ENCODE peak calls at places on chromosomes 3 and 15, in five cellular contexts. One of them, this sample, is unnamed.

GRCh38 chr3:78858910-78859309 is 908.9 kb downstream of the ROBO1 start:
- DNase-seq in uterus: no peak
- DNase-seq in transverse colon: no peak
- DNase-seq in CD4-positive, alpha-beta memory T cell: no peak
- DNase-seq in stomach: no peak
- DNase-seq in this sample: no peak

GRCh38 chr3:115418583-115418982 is 204.7 kb upstream of the GAP43 start:
- DNase-seq in stomach: no peak
- DNase-seq in transverse colon: no peak
- DNase-seq in uterus: no peak
- DNase-seq in CD4-positive, alpha-beta memory T cell: peak; percentile 4
- DNase-seq in this sample: no peak

GRCh38 chr3:4674216-4674615 is 181.1 kb downstream of the ITPR1 start:
- DNase-seq in uterus: no peak
- DNase-seq in transverse colon: no peak
- DNase-seq in CD4-positive, alpha-beta memory T cell: no peak
- DNase-seq in stomach: no peak
- DNase-seq in this sample: no peak

GRCh38 chr3:157447026-157447694 is 10.5 kb downstream of the PTX3 start:
- DNase-seq in transverse colon: no peak
- DNase-seq in CD4-positive, alpha-beta memory T cell: no peak
- DNase-seq in stomach: no peak
- DNase-seq in uterus: no peak
- DNase-seq in this sample: no peak

GRCh38 chr3:47113669-47114365 is 50.1 kb downstream of the SETD2 start:
- DNase-seq in uterus: no peak
- DNase-seq in stomach: no peak
- DNase-seq in transverse colon: no peak
- DNase-seq in CD4-positive, alpha-beta memory T cell: no peak
- DNase-seq in this sample: peak; percentile 23

GRCh38 chr3:152696962-152697361 is 138.0 kb upstream of the P2RY1 start:
- DNase-seq in transverse colon: no peak
- DNase-seq in stomach: no peak
- DNase-seq in uterus: no peak
- DNase-seq in CD4-positive, alpha-beta memory T cell: no peak
- DNase-seq in this sample: no peak

GRCh38 chr3:129429597-129429996 is 1.2 kb upstream of the EFCAB12 start:
- DNase-seq in stomach: no peak
- DNase-seq in uterus: no peak
- DNase-seq in transverse colon: no peak
- DNase-seq in CD4-positive, alpha-beta memory T cell: no peak
- DNase-seq in this sample: no peak

GRCh38 chr15:90038639-90039095 is 37.5 kb downstream of the ZNF710 start:
- DNase-seq in uterus: no peak
- DNase-seq in transverse colon: no peak
- DNase-seq in stomach: no peak
- DNase-seq in CD4-positive, alpha-beta memory T cell: no peak
- DNase-seq in this sample: no peak

GRCh38 chr15:80673561-80674244 is 21.4 kb upstream of the ABHD17C start:
- DNase-seq in stomach: no peak
- DNase-seq in uterus: no peak
- DNase-seq in transverse colon: no peak
- DNase-seq in CD4-positive, alpha-beta memory T cell: no peak
- DNase-seq in this sample: no peak

DNA sequence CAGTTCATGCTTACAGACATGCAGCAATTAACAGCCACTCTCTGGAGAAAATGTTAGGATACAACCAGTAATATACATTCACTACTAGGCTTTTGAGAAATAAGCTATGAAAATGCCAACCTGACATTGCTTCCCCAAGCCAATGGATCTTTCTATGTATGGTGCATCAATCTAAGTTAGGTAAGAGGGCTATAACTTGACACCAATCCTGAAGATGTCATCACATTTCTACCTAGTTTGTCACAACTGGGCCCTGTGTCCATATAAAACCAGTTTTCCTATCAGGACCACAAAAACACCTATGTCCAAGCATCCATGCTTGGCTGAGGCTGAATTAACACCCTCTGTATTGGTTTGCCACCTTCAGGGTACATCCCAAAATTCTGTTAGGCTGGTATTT is 13.8 kb upstream of the GPX1 start:
- DNase-seq in transverse colon: no peak
- DNase-seq in uterus: no peak
- DNase-seq in CD4-positive, alpha-beta memory T cell: no peak
- DNase-seq in stomach: no peak
- DNase-seq in this sample: no peak
- H3K36me3 ChIP-seq in transverse colon: no peaks in the 10 kb centered on the region
- H3K36me3 ChIP-seq in uterus: no peaks in the 10 kb centered on the region
- H3K36me3 ChIP-seq in CD4-positive, alpha-beta memory T cell: peaks cover 27% of the 10 kb centered on the region
- H3K36me3 ChIP-seq in stomach: peaks cover 58% of the 10 kb centered on the region
- H3K36me3 ChIP-seq in this sample: peaks cover 86% of the 10 kb centered on the region

DNA sequence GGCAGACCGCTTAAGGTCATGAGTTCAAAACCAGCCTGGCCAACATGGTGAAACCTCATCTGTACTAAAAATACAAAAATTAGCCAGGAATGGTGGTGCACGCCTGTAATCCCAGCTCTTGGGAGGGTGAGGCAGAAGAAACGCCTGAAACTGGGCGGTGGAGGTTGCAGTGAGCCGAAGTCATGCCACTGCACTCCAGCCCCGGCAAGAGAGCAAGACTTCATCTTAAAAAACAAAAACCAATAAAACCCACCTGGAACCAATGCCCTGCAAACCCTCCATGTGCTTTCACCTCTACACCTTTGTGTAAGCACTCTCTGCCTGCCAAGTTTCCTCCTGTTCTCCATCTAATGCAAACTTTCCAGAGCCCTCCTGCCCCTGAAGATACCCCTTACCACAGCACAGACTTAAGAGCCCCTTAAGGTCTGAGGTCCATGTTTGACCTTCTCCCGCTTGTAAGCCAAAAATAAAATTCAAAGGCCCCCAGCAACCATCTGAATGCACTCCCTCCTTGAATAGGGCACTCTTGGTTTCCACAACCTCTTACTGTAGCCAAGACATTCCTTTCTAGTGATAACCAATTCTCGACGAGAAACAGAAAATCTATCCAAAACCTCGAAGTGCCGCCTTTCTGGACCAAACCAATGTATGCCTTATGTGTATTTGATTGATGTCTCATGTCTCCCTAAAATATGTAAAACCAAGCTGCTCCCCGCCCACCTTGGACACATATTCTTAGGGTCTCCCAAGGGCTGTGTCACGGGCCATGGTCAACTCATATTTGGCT is 3.0 kb downstream of the RPL32 start:
- DNase-seq in CD4-positive, alpha-beta memory T cell: no peak
- DNase-seq in transverse colon: no peak
- DNase-seq in uterus: no peak
- DNase-seq in stomach: no peak
- DNase-seq in this sample: no peak
- H3K36me3 ChIP-seq in CD4-positive, alpha-beta memory T cell: peaks cover 54% of the 10 kb centered on the region
- H3K36me3 ChIP-seq in transverse colon: no peaks in the 10 kb centered on the region
- H3K36me3 ChIP-seq in uterus: no peaks in the 10 kb centered on the region
- H3K36me3 ChIP-seq in stomach: peaks cover 63% of the 10 kb centered on the region
- H3K36me3 ChIP-seq in this sample: peaks cover 78% of the 10 kb centered on the region

DNA sequence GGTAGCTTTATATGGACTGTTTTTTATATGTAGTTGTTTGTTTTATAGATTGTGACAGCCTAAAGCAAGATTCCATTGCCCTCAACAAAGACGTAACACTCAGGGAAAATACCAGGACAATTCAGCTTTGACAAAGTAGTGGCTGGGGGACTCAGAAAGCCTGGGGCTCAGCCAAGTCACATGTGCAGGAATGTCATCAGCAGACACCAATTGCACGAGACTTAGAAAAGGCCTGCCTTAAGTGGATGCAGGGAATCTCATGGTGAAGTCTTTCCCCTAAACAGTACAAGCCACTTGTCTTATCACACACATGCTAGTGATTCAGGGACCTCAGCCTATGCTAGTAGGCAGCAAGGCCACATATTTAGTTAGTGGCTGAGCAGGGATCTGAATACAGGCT is 381.8 kb upstream of the THBS1 start:
- DNase-seq in transverse colon: peak; percentile 25
- DNase-seq in stomach: no peak
- DNase-seq in CD4-positive, alpha-beta memory T cell: no peak
- DNase-seq in uterus: peak; percentile 70
- DNase-seq in this sample: no peak
- H3K36me3 ChIP-seq in transverse colon: no peaks in the 10 kb centered on the region
- H3K36me3 ChIP-seq in stomach: no peaks in the 10 kb centered on the region
- H3K36me3 ChIP-seq in CD4-positive, alpha-beta memory T cell: no peaks in the 10 kb centered on the region
- H3K36me3 ChIP-seq in uterus: no peaks in the 10 kb centered on the region
- H3K36me3 ChIP-seq in this sample: no peaks in the 10 kb centered on the region

GRCh38 chr15:28131400-28131799 is 32.3 kb upstream of the OCA2 start:
- DNase-seq in uterus: no peak
- DNase-seq in CD4-positive, alpha-beta memory T cell: no peak
- DNase-seq in transverse colon: no peak
- DNase-seq in stomach: no peak
- DNase-seq in this sample: no peak
- H3K36me3 ChIP-seq in uterus: no peaks in the 10 kb centered on the region
- H3K36me3 ChIP-seq in CD4-positive, alpha-beta memory T cell: peaks cover 5% of the 10 kb centered on the region
- H3K36me3 ChIP-seq in transverse colon: no peaks in the 10 kb centered on the region
- H3K36me3 ChIP-seq in stomach: peaks cover 34% of the 10 kb centered on the region
- H3K36me3 ChIP-seq in this sample: peaks cover 52% of the 10 kb centered on the region

GRCh38 chr15:98845138-98845884 is 162.3 kb downstream of the PGPEP1L start:
- DNase-seq in uterus: no peak
- DNase-seq in CD4-positive, alpha-beta memory T cell: no peak
- DNase-seq in stomach: no peak
- DNase-seq in transverse colon: no peak
- DNase-seq in this sample: no peak

GRCh38 chr15:98844261-98844660 is 163.3 kb downstream of the PGPEP1L start:
- DNase-seq in uterus: no peak
- DNase-seq in transverse colon: no peak
- DNase-seq in stomach: no peak
- DNase-seq in CD4-positive, alpha-beta memory T cell: no peak
- DNase-seq in this sample: no peak

GRCh38 chr15:98842973-98843285 is 164.7 kb downstream of the PGPEP1L start:
- DNase-seq in transverse colon: no peak
- DNase-seq in uterus: no peak
- DNase-seq in stomach: no peak
- DNase-seq in CD4-positive, alpha-beta memory T cell: no peak
- DNase-seq in this sample: no peak

GRCh38 chr15:98842192-98842972 is 165.2 kb downstream of the PGPEP1L start:
- DNase-seq in transverse colon: no peak
- DNase-seq in CD4-positive, alpha-beta memory T cell: no peak
- DNase-seq in uterus: no peak
- DNase-seq in stomach: no peak
- DNase-seq in this sample: no peak

GRCh38 chr15:98843844-98844243 is 163.7 kb downstream of the PGPEP1L start:
- DNase-seq in stomach: no peak
- DNase-seq in transverse colon: no peak
- DNase-seq in CD4-positive, alpha-beta memory T cell: no peak
- DNase-seq in uterus: no peak
- DNase-seq in this sample: no peak
- H3K36me3 ChIP-seq in stomach: no peaks in the 10 kb centered on the region
- H3K36me3 ChIP-seq in transverse colon: no peaks in the 10 kb centered on the region
- H3K36me3 ChIP-seq in CD4-positive, alpha-beta memory T cell: no peaks in the 10 kb centered on the region
- H3K36me3 ChIP-seq in uterus: no peaks in the 10 kb centered on the region
- H3K36me3 ChIP-seq in this sample: no peaks in the 10 kb centered on the region

GRCh38 chr15:78932216-78932808 is 12.5 kb downstream of the CTSH start:
- DNase-seq in uterus: no peak
- DNase-seq in CD4-positive, alpha-beta memory T cell: no peak
- DNase-seq in stomach: no peak
- DNase-seq in transverse colon: no peak
- DNase-seq in this sample: no peak
- H3K36me3 ChIP-seq in uterus: no peaks in the 10 kb centered on the region
- H3K36me3 ChIP-seq in CD4-positive, alpha-beta memory T cell: peaks cover 3% of the 10 kb centered on the region
- H3K36me3 ChIP-seq in stomach: peaks cover 6% of the 10 kb centered on the region
- H3K36me3 ChIP-seq in transverse colon: no peaks in the 10 kb centered on the region
- H3K36me3 ChIP-seq in this sample: peaks cover 50% of the 10 kb centered on the region

GRCh38 chr15:101445562-101446526 is 43.7 kb downstream of the PCSK6 start:
- DNase-seq in CD4-positive, alpha-beta memory T cell: no peak
- DNase-seq in uterus: no peak
- DNase-seq in stomach: peak; percentile 26
- DNase-seq in transverse colon: no peak
- DNase-seq in this sample: no peak
- H3K36me3 ChIP-seq in CD4-positive, alpha-beta memory T cell: no peaks in the 10 kb centered on the region
- H3K36me3 ChIP-seq in uterus: no peaks in the 10 kb centered on the region
- H3K36me3 ChIP-seq in stomach: no peaks in the 10 kb centered on the region
- H3K36me3 ChIP-seq in transverse colon: no peaks in the 10 kb centered on the region
- H3K36me3 ChIP-seq in this sample: no peaks in the 10 kb centered on the region

GRCh38 chr15:70315431-70315830 is 217.7 kb upstream of the TLE3 start:
- DNase-seq in stomach: no peak
- DNase-seq in transverse colon: no peak
- DNase-seq in uterus: no peak
- DNase-seq in CD4-positive, alpha-beta memory T cell: no peak
- DNase-seq in this sample: no peak

GRCh38 chr15:70314018-70314354 is 216.3 kb upstream of the TLE3 start:
- DNase-seq in transverse colon: no peak
- DNase-seq in stomach: no peak
- DNase-seq in uterus: no peak
- DNase-seq in CD4-positive, alpha-beta memory T cell: no peak
- DNase-seq in this sample: no peak

GRCh38 chr15:70314652-70315051 is 216.9 kb upstream of the TLE3 start:
- DNase-seq in CD4-positive, alpha-beta memory T cell: no peak
- DNase-seq in uterus: no peak
- DNase-seq in stomach: no peak
- DNase-seq in transverse colon: no peak
- DNase-seq in this sample: peak; percentile 64

GRCh38 chr15:70318594-70318993 is 220.9 kb upstream of the TLE3 start:
- DNase-seq in stomach: no peak
- DNase-seq in transverse colon: no peak
- DNase-seq in uterus: no peak
- DNase-seq in CD4-positive, alpha-beta memory T cell: no peak
- DNase-seq in this sample: no peak

GRCh38 chr15:70316059-70316600 is 218.4 kb upstream of the TLE3 start:
- DNase-seq in CD4-positive, alpha-beta memory T cell: no peak
- DNase-seq in transverse colon: no peak
- DNase-seq in stomach: no peak
- DNase-seq in uterus: peak; percentile 48
- DNase-seq in this sample: no peak
- H3K36me3 ChIP-seq in CD4-positive, alpha-beta memory T cell: no peaks in the 10 kb centered on the region
- H3K36me3 ChIP-seq in transverse colon: no peaks in the 10 kb centered on the region
- H3K36me3 ChIP-seq in stomach: no peaks in the 10 kb centered on the region
- H3K36me3 ChIP-seq in uterus: no peaks in the 10 kb centered on the region
- H3K36me3 ChIP-seq in this sample: no peaks in the 10 kb centered on the region

DNA sequence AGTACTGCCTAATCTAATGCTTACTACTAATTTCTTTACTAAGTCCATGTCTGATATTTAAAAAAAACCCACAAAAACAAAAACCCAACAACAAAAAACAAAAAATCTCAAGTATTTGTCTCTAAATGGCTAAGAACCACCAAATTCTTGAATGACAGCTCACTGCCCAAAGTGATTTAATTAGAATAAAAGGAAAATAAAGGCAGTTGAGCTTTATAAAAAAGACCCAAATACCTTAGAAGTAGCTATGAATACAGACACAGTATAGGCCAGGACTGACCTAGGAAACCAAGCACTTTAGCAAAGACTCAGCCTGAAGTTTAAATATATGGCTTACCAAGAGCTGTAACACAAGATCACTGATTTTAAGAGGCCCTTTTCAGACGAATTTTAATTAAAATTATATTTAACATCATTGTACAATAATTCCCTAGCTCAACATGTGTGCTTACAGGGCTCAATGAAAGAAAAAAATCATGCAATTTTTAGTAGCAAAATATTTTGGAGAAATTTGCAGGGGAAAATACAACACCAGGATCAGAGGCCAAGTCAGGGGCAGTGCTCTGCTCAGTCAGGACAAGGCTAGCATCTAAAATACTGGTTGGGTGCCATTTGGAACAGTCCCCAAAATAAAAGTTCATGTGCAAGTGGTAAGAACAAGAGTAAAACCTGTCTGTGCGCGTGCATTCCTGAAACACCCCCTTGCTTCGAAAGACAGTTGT is 24.8 kb downstream of the UQCC5 start:
- DNase-seq in uterus: no peak
- DNase-seq in transverse colon: no peak
- DNase-seq in CD4-positive, alpha-beta memory T cell: no peak
- DNase-seq in stomach: no peak
- DNase-seq in this sample: no peak
- H3K36me3 ChIP-seq in uterus: no peaks in the 10 kb centered on the region
- H3K36me3 ChIP-seq in transverse colon: no peaks in the 10 kb centered on the region
- H3K36me3 ChIP-seq in CD4-positive, alpha-beta memory T cell: peaks cover 44% of the 10 kb centered on the region
- H3K36me3 ChIP-seq in stomach: peaks cover 31% of the 10 kb centered on the region
- H3K36me3 ChIP-seq in this sample: peaks cover 76% of the 10 kb centered on the region

This sample was measured in NT2/D1.